ENCODE peak calls at places on chromosomes 11 and 22, in eight cellular contexts. One of them, this sample, is unnamed.

GRCh38 chr11:65811764-65812475 is 21.8 kb upstream of the SNX32 start:
- DNase-seq in activated CD8-positive, alpha-beta memory T cell treated with anti-CD3 and anti-CD28 coated beads, Interleukin-2, amount 50 U/mL, for 48 hours: no peak
- DNase-seq in Calu3: no peak
- DNase-seq in 8988T: no peak
- DNase-seq in mammary epithelial cell: no peak
- DNase-seq in NCI-H1417: no peak
- DNase-seq in left cardiac atrium: no peak
- DNase-seq in stimulated activated CD4-positive, alpha-beta T cell treated with anti-CD3 and anti-CD28 coated beads, Interleukin-15, amount 100 ng/mL, for 24 hours: no peak
- DNase-seq in this sample: peak

GRCh38 chr11:113553235-113553634 is 78.0 kb upstream of the DRD2 start:
- DNase-seq in activated CD8-positive, alpha-beta memory T cell treated with anti-CD3 and anti-CD28 coated beads, Interleukin-2, amount 50 U/mL, for 48 hours: no peak
- DNase-seq in Calu3: no peak
- DNase-seq in 8988T: peak
- DNase-seq in mammary epithelial cell: peak
- DNase-seq in NCI-H1417: no peak
- DNase-seq in left cardiac atrium: no peak
- DNase-seq in stimulated activated CD4-positive, alpha-beta T cell treated with anti-CD3 and anti-CD28 coated beads, Interleukin-15, amount 100 ng/mL, for 24 hours: no peak
- DNase-seq in this sample: no peak

GRCh38 chr22:21714059-21714770 is 21.4 kb downstream of the YPEL1 start:
- DNase-seq in activated CD8-positive, alpha-beta memory T cell treated with anti-CD3 and anti-CD28 coated beads, Interleukin-2, amount 50 U/mL, for 48 hours: no peak
- DNase-seq in Calu3: no peak
- DNase-seq in 8988T: no peak
- DNase-seq in mammary epithelial cell: no peak
- DNase-seq in NCI-H1417: no peak
- DNase-seq in left cardiac atrium: no peak
- DNase-seq in stimulated activated CD4-positive, alpha-beta T cell treated with anti-CD3 and anti-CD28 coated beads, Interleukin-15, amount 100 ng/mL, for 24 hours: no peak
- DNase-seq in this sample: no peak

GRCh38 chr11:120024586-120024985 is 113.3 kb downstream of the TRIM29 start:
- DNase-seq in activated CD8-positive, alpha-beta memory T cell treated with anti-CD3 and anti-CD28 coated beads, Interleukin-2, amount 50 U/mL, for 48 hours: no peak
- DNase-seq in Calu3: no peak
- DNase-seq in 8988T: no peak
- DNase-seq in mammary epithelial cell: no peak
- DNase-seq in NCI-H1417: no peak
- DNase-seq in left cardiac atrium: no peak
- DNase-seq in stimulated activated CD4-positive, alpha-beta T cell treated with anti-CD3 and anti-CD28 coated beads, Interleukin-15, amount 100 ng/mL, for 24 hours: no peak
- DNase-seq in this sample: no peak

GRCh38 chr11:9687736-9688494 is 24.0 kb downstream of the SWAP70 start:
- DNase-seq in activated CD8-positive, alpha-beta memory T cell treated with anti-CD3 and anti-CD28 coated beads, Interleukin-2, amount 50 U/mL, for 48 hours: no peak
- DNase-seq in Calu3: no peak
- DNase-seq in 8988T: no peak
- DNase-seq in mammary epithelial cell: no peak
- DNase-seq in NCI-H1417: no peak
- DNase-seq in left cardiac atrium: no peak
- DNase-seq in stimulated activated CD4-positive, alpha-beta T cell treated with anti-CD3 and anti-CD28 coated beads, Interleukin-15, amount 100 ng/mL, for 24 hours: no peak
- DNase-seq in this sample: no peak

GRCh38 chr22:24855794-24856193 is 49.8 kb downstream of the SGSM1 start:
- DNase-seq in activated CD8-positive, alpha-beta memory T cell treated with anti-CD3 and anti-CD28 coated beads, Interleukin-2, amount 50 U/mL, for 48 hours: no peak
- DNase-seq in Calu3: no peak
- DNase-seq in 8988T: no peak
- DNase-seq in mammary epithelial cell: no peak
- DNase-seq in NCI-H1417: no peak
- DNase-seq in left cardiac atrium: no peak
- DNase-seq in stimulated activated CD4-positive, alpha-beta T cell treated with anti-CD3 and anti-CD28 coated beads, Interleukin-15, amount 100 ng/mL, for 24 hours: no peak
- DNase-seq in this sample: no peak

GRCh38 chr11:6486938-6487337 is 5.6 kb downstream of the TIMM10B start:
- DNase-seq in activated CD8-positive, alpha-beta memory T cell treated with anti-CD3 and anti-CD28 coated beads, Interleukin-2, amount 50 U/mL, for 48 hours: no peak
- DNase-seq in Calu3: no peak
- DNase-seq in 8988T: no peak
- DNase-seq in mammary epithelial cell: no peak
- DNase-seq in NCI-H1417: no peak
- DNase-seq in left cardiac atrium: no peak
- DNase-seq in stimulated activated CD4-positive, alpha-beta T cell treated with anti-CD3 and anti-CD28 coated beads, Interleukin-15, amount 100 ng/mL, for 24 hours: no peak
- DNase-seq in this sample: no peak

GRCh38 chr11:75403983-75404658 is 4.8 kb downstream of the RPS3 start:
- DNase-seq in activated CD8-positive, alpha-beta memory T cell treated with anti-CD3 and anti-CD28 coated beads, Interleukin-2, amount 50 U/mL, for 48 hours: no peak
- DNase-seq in Calu3: no peak
- DNase-seq in 8988T: no peak
- DNase-seq in mammary epithelial cell: no peak
- DNase-seq in NCI-H1417: no peak
- DNase-seq in left cardiac atrium: no peak
- DNase-seq in stimulated activated CD4-positive, alpha-beta T cell treated with anti-CD3 and anti-CD28 coated beads, Interleukin-15, amount 100 ng/mL, for 24 hours: peak
- DNase-seq in this sample: no peak